ENCODE peak calls at places on chromosomes 7 and 10, in nine cellular contexts. U is mammary epithelial cell; M is CD8-positive, alpha-beta T cell; S is cardiac muscle cell; C is stomach; T is esophagus squamous epithelium; L is PC-9; O is heart left ventricle; Q is HCT116. R is an unnamed sample. For H3K4me1, the result is how much of the 10 kb centered on the place peaks cover.

GRCh38 chr10:48990226-48990625 is 50.6 kb upstream of the LRRC18 start:
- DNase-seq in U (no peak), M (no peak), S (no peak), C (no peak), T (no peak), L (no peak), O (no peak), Q (no peak), R (no peak)

GRCh38 chr7:113404245-113404644 is 285.9 kb upstream of the SMIM30 start:
- DNase-seq in U (no peak), M (no peak), S (peak), C (no peak), T (no peak), L (no peak), O (no peak), Q (peak), R (no peak)

GRCh38 chr7:101023839-101024238 is 4.0 kb downstream of the MUC17 start:
- DNase-seq in U (no peak), M (no peak), S (no peak), C (no peak), T (no peak), L (no peak), O (no peak), Q (no peak), R (no peak)

GRCh38 chr7:82230826-82231581 is 212.6 kb downstream of the CACNA2D1 start:
- DNase-seq in U (no peak), M (no peak), S (no peak), C (no peak), T (no peak), L (no peak), O (no peak), Q (no peak), R (no peak)

GRCh38 chr10:84065764-84066163 is 73.5 kb upstream of the GHITM start:
- DNase-seq in U (peak), M (no peak), S (no peak), C (no peak), T (no peak), L (no peak), O (no peak), Q (no peak), R (no peak)

GRCh38 chr7:81457858-81458522 is 311.9 kb downstream of the HGF start:
- DNase-seq in U (no peak), M (no peak), S (peak), C (no peak), T (no peak), L (no peak), O (no peak), Q (peak), R (no peak)

GRCh38 chr7:1668932-1669485 is 1.1 kb upstream of the ELFN1 start:
- DNase-seq in U (no peak), M (no peak), S (no peak), C (no peak), T (no peak), L (no peak), O (no peak), Q (no peak), R (peak)

GRCh38 chr7:78125884-78126283 is 327.3 kb downstream of the PHTF2 start:
- DNase-seq in U (no peak), M (no peak), S (no peak), C (no peak), T (no peak), L (no peak), O (no peak), Q (no peak), R (no peak)

GRCh38 chr7:130153251-130153908 is 51.8 kb downstream of the TMEM209 start:
- DNase-seq in U (no peak), M (no peak), S (no peak), C (no peak), T (no peak), L (no peak), O (no peak), Q (no peak), R (no peak)

GRCh38 chr7:4739528-4739992 is 35.9 kb upstream of the AP5Z1 start:
- DNase-seq in U (no peak), M (peak), S (no peak), C (peak), T (no peak), L (no peak), O (peak), Q (no peak), R (no peak)

GRCh38 chr7:3370068-3370704 is 69.1 kb downstream of the SDK1 start:
- DNase-seq in U (no peak), M (no peak), S (no peak), C (no peak), T (no peak), L (no peak), O (no peak), Q (no peak), R (no peak)

GRCh38 chr10:92387289-92387940 is 96.4 kb downstream of the MARCHF5 start:
- DNase-seq in U (peak), M (no peak), S (peak), C (no peak), T (no peak), L (peak), O (no peak), Q (peak), R (no peak)

GRCh38 chr7:150446288-150446938 is 4.0 kb upstream of the GIMAP8 start:
- DNase-seq in U (no peak), M (no peak), S (no peak), C (no peak), T (no peak), L (no peak), O (no peak), Q (no peak), R (no peak)

GRCh38 chr7:29330136-29330535 is 135.6 kb downstream of the CHN2 start:
- DNase-seq in U (no peak), M (no peak), S (no peak), C (no peak), T (no peak), L (no peak), O (no peak), Q (no peak), R (no peak)

GRCh38 chr10:52801951-52802350 is 29.4 kb upstream of the MBL2 start:
- DNase-seq in U (peak), M (no peak), S (no peak), C (no peak), T (no peak), L (no peak), O (no peak), Q (no peak), R (peak)

DNA sequence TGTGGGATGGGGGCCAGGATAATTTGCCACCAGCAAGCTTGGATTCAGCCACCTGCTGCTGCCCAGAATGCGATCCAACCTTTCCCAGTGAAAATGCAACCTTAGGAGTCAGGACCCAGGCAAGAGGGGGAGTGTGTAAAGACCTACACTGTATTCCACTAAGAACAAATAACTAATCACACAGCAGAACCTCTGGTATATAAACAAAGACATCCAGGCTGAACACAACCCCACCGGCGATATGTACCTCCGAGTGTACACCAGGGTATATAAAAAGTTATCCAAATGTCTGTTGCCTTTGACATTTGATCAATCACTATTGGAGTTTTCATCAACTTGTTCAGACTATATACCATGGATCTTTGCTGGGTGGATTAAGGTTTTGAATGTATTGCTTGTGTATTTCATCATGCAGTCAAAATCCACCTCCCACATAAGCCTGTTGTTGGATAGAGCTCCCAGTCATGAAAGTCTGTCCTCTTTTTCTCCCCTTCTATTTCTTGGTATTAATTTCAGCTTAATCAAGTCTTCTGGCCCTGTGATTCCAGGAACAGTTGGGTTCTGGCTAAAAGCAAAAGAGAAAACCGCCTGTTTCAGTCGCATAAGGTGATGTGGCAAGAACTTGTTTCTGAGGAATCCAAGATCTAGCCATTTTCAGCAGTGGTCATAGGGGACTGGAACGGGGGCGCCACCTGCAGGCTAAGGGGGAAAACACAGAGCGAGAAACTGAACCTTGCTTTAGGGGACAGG is 290.7 kb downstream of the CCDC3 start:
- DNase-seq in U (peak), M (peak), S (peak), C (peak), T (peak), L (peak), O (peak), Q (peak), R (no peak)
- H3K4me1 ChIP-seq in U (under half), M (under half), S (under half), C (under half), T (under half), L (half or more), O (under half), Q (under half), R (under half)

DNA sequence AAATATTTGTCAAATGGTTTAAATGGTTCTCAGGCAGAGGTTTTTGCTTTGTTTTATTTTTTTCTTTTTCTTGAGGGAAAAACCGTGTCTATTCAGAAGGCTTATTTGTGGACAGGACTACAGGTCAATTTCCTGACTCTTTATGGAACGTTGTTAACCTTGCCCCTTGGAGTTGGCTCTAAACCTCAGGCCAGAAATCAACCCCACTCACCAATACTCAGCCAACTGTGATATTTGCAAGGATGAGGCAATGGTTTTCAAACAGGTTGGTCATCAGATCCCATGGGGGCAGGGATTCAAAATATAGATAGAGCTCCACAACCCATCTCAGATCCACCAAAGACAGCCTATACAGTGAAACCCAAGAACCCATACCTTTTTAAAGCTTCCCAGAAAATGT is 10.2 kb downstream of the PDLIM1 start:
- DNase-seq in U (no peak), M (no peak), S (no peak), C (no peak), T (no peak), L (no peak), O (no peak), Q (no peak), R (no peak)
- H3K27ac ChIP-seq in U (no peak), M (no peak), S (no peak), C (no peak), T (peak), L (no peak), O (peak), Q (no peak), R (no peak)

GRCh38 chr10:6069101-6069931 is 7.1 kb upstream of the IL2RA start:
- DNase-seq in U (no peak), M (no peak), S (no peak), C (no peak), T (no peak), L (no peak), O (no peak), Q (no peak), R (no peak)

GRCh38 chr10:6072215-6072941 is 10.2 kb upstream of the IL2RA start:
- DNase-seq in U (no peak), M (no peak), S (no peak), C (no peak), T (no peak), L (no peak), O (no peak), Q (no peak), R (no peak)

GRCh38 chr10:6068422-6068821 is 6.3 kb upstream of the IL2RA start:
- DNase-seq in U (no peak), M (peak), S (no peak), C (peak), T (no peak), L (no peak), O (no peak), Q (no peak), R (no peak)

GRCh38 chr10:6070647-6071046 is 8.5 kb upstream of the IL2RA start:
- DNase-seq in U (no peak), M (no peak), S (no peak), C (no peak), T (no peak), L (no peak), O (no peak), Q (no peak), R (no peak)

GRCh38 chr10:6071181-6072175 is 9.3 kb upstream of the IL2RA start:
- DNase-seq in U (no peak), M (no peak), S (no peak), C (peak), T (no peak), L (no peak), O (no peak), Q (no peak), R (no peak)
- TF ChIP-seq CTCF in U (no peak), M (no peak), S (no peak), C (no peak), T (no peak), L (no peak), O (no peak), Q (no peak), R (no peak)

DNA sequence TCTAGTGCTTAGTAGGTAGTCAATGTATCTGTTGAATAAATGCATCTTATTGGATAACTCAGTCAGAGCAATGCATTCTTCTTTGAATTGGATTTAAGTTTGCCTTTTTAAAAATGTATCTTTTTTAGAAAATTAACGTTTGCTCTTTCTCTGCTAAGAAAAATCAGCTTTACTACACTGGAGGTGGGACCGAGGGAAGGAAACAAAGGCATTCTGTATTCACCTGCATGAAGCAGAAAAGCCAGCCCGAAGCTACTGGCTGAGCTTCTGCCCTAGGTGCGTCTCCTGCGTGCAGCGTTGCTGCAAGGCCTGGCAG is 22.2 kb upstream of the ITGB1 start:
- DNase-seq in U (no peak), M (no peak), S (no peak), C (no peak), T (no peak), L (no peak), O (no peak), Q (no peak), R (peak)
- H3K4me1 ChIP-seq in U (under half), M (under half), S (under half), C (under half), T (under half), L (half or more), O (half or more), Q (under half), R (under half)

DNA sequence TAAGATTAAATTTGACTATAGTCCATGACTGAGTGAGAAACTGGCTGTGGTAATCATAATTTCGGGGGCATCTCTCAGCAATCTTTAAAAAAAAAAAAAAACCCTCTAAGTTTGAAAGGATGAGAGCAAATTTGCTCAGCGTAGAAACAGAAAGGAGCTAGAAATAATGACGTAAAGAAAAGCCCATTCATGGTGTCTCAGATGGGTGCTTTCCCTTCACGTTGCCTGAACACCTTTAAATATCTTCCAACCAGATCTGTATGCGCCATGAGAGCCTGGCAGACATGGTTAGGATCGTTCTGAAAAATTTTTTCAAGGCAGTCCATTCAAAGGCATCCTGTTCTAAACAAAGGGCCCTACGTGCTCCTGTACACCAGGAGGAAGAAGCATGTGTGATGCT is 141.2 kb upstream of the C1QL3 start:
- DNase-seq in U (no peak), M (no peak), S (no peak), C (no peak), T (no peak), L (no peak), O (no peak), Q (no peak), R (no peak)
- H3K27ac ChIP-seq in U (no peak), M (no peak), S (peak), C (no peak), T (no peak), L (no peak), O (no peak), Q (no peak), R (no peak)

DNA sequence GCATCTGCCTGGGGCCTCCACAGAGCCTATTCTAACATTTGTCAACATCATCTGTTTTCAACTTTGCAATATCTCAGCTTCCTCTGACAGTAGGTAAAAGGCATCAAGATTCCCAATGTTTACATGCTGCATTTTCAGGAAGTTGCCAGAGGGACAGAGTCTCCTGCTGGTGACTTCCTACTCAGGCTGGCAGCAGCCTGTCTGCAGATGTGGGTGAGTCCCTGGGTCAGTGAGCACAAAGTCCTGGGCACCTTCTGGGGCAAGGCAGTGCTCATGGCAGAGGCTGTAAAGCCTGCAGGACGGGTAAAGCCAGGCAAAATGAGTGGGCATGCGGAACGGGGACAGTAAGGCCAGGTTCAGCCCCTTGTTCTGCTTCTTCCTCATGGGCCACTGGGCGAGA is 69.4 kb downstream of the EBF3 start:
- DNase-seq in U (no peak), M (no peak), S (no peak), C (no peak), T (no peak), L (no peak), O (peak), Q (no peak), R (no peak)
- TF ChIP-seq CTCF in U (no peak), M (no peak), S (no peak), C (no peak), T (no peak), L (no peak), O (no peak), Q (no peak), R (no peak)

GRCh38 chr10:103780242-103781149 is 74.9 kb downstream of the SH3PXD2A start:
- DNase-seq in U (peak), M (no peak), S (no peak), C (no peak), T (no peak), L (no peak), O (peak), Q (no peak), R (peak)
- H3K4me1 ChIP-seq in U (half or more), M (under half), S (under half), C (under half), T (half or more), L (under half), O (under half), Q (under half), R (under half)

GRCh38 chr10:15793664-15794063 is 66.6 kb downstream of the MINDY3 start:
- DNase-seq in U (no peak), M (no peak), S (no peak), C (no peak), T (no peak), L (no peak), O (no peak), Q (no peak), R (no peak)

GRCh38 chr10:15795000-15795792 is 65.1 kb downstream of the MINDY3 start:
- DNase-seq in U (no peak), M (no peak), S (no peak), C (no peak), T (no peak), L (no peak), O (no peak), Q (no peak), R (no peak)

GRCh38 chr10:15791816-15792524 is 68.3 kb downstream of the MINDY3 start:
- DNase-seq in U (no peak), M (no peak), S (peak), C (no peak), T (no peak), L (no peak), O (peak), Q (no peak), R (no peak)

GRCh38 chr10:15794569-15794968 is 65.7 kb downstream of the MINDY3 start:
- DNase-seq in U (no peak), M (no peak), S (no peak), C (no peak), T (no peak), L (no peak), O (no peak), Q (no peak), R (no peak)

GRCh38 chr10:15792777-15793176 is 67.5 kb downstream of the MINDY3 start:
- DNase-seq in U (no peak), M (no peak), S (no peak), C (no peak), T (no peak), L (no peak), O (no peak), Q (no peak), R (no peak)
- H3K27ac ChIP-seq in U (no peak), M (no peak), S (no peak), C (no peak), T (no peak), L (no peak), O (peak), Q (no peak), R (no peak)